ENCODE peak calls at places on chromosomes 4 and X, in eight cellular contexts. Q, D, U, M, A, I, W and V are unnamed samples.

GRCh38 chr4:149910177-149910576 is 94.5 kb upstream of the IQCM start:
- DNase-seq in Q (no peak), D (no peak), U (no peak), M (no peak), A (no peak), I (no peak), W (no peak), V (no peak)

GRCh38 chr4:23887989-23888388 is 1.9 kb downstream of the PPARGC1A start:
- DNase-seq in Q (no peak), D (peak; percentile 53), U (no peak), M (no peak), A (no peak), I (peak; percentile 64), W (no peak), V (no peak)

GRCh38 chrX:10167573-10167972 is 10.8 kb downstream of the CLCN4 start:
- DNase-seq in Q (no peak), D (no peak), U (no peak), M (no peak), A (no peak), I (no peak), W (no peak), V (no peak)

GRCh38 chr4:71293705-71294104 is 45.1 kb upstream of the SLC4A4 start:
- DNase-seq in Q (no peak), D (no peak), U (no peak), M (no peak), A (no peak), I (no peak), W (no peak), V (peak; percentile 81)

GRCh38 chr4:48255959-48256342 is 13.7 kb downstream of the TEC start:
- DNase-seq in Q (no peak), D (no peak), U (no peak), M (no peak), A (no peak), I (no peak), W (no peak), V (no peak)

GRCh38 chr4:84363256-84363655 is 135.8 kb downstream of the NKX6-1 start:
- DNase-seq in Q (no peak), D (no peak), U (no peak), M (no peak), A (no peak), I (no peak), W (no peak), V (no peak)

GRCh38 chrX:47574609-47575325 is 7.5 kb upstream of the TIMP1 start:
- DNase-seq in Q (no peak), D (no peak), U (no peak), M (no peak), A (no peak), I (no peak), W (no peak), V (no peak)

GRCh38 chrX:149314031-149314430 is 191.1 kb downstream of the IDS start:
- DNase-seq in Q (no peak), D (no peak), U (no peak), M (no peak), A (no peak), I (no peak), W (no peak), V (peak; percentile 22)

GRCh38 chr4:52529983-52530382 is 129.1 kb downstream of the USP46 start:
- DNase-seq in Q (no peak), D (no peak), U (no peak), M (no peak), A (no peak), I (no peak), W (no peak), V (no peak)

GRCh38 chr4:42586775-42587174 is 70.1 kb downstream of the ATP8A1 start:
- DNase-seq in Q (no peak), D (no peak), U (no peak), M (no peak), A (no peak), I (no peak), W (no peak), V (no peak)

GRCh38 chrX:5397409-5397808 is 831.3 kb downstream of the NLGN4X start:
- DNase-seq in Q (no peak), D (no peak), U (no peak), M (no peak), A (no peak), I (no peak), W (no peak), V (no peak)

GRCh38 chrX:139642241-139642927 is 65.6 kb downstream of the MCF2 start:
- DNase-seq in Q (no peak), D (no peak), U (no peak), M (no peak), A (no peak), I (no peak), W (no peak), V (no peak)

GRCh38 chrX:12497832-12498591 is 293.2 kb upstream of the PRPS2 start:
- DNase-seq in Q (no peak), D (no peak), U (peak; percentile 59), M (no peak), A (peak; percentile 50), I (no peak), W (no peak), V (no peak)

GRCh38 chr4:122453384-122454000 is 3.0 kb downstream of the IL2 start:
- DNase-seq in Q (no peak), D (no peak), U (no peak), M (no peak), A (no peak), I (no peak), W (no peak), V (no peak)

GRCh38 chr4:74623041-74623440 is 171.3 kb downstream of the BTC start:
- DNase-seq in Q (peak; percentile 16), D (no peak), U (peak; percentile 31), M (no peak), A (no peak), I (no peak), W (peak; percentile 5), V (peak; percentile 64)

GRCh38 chrX:69362354-69362753 is 141.8 kb upstream of the NALF2 start:
- DNase-seq in Q (no peak), D (no peak), U (no peak), M (no peak), A (no peak), I (no peak), W (no peak), V (no peak)

GRCh38 chr4:108311313-108311712 is 142.6 kb upstream of the LEF1 start:
- DNase-seq in Q (no peak), D (no peak), U (no peak), M (no peak), A (no peak), I (no peak), W (no peak), V (no peak)

GRCh38 chr4:173334891-173335754 is 965 bp upstream of the HMGB2 start:
- DNase-seq in Q (peak; percentile 75), D (peak; percentile 59), U (peak; percentile 81), M (peak; percentile 49), A (peak; percentile 77), I (peak; percentile 82), W (peak; percentile 7), V (peak; percentile 56)

GRCh38 chrX:151363316-151363715 is 33.7 kb upstream of the VMA21 start:
- DNase-seq in Q (no peak), D (no peak), U (no peak), M (no peak), A (no peak), I (no peak), W (no peak), V (no peak)

GRCh38 chr4:27684501-27685077 is 823.9 kb downstream of the STIM2 start:
- DNase-seq in Q (peak; percentile 13), D (peak; percentile 44), U (peak; percentile 51), M (peak; percentile 19), A (peak; percentile 60), I (peak; percentile 46), W (no peak), V (peak; percentile 53)

GRCh38 chr4:158253350-158253980 is 43.2 kb downstream of the TMEM144 start:
- DNase-seq in Q (peak; percentile 33), D (no peak), U (peak; percentile 65), M (peak; percentile 66), A (no peak), I (no peak), W (peak; percentile 32), V (peak; percentile 71)

GRCh38 chr4:38016698-38017097 is 56.5 kb downstream of the PTTG2 start:
- DNase-seq in Q (no peak), D (no peak), U (no peak), M (peak; percentile 79), A (no peak), I (no peak), W (no peak), V (no peak)
- H3K27ac ChIP-seq in Q (peak overlapping the region; percentile 31), D (no peak overlapping the region), U (no peak overlapping the region), M (peak overlapping the region; percentile 99), A (no peak overlapping the region), I (peak overlapping the region; percentile 54), W (no peak overlapping the region), V (no peak overlapping the region)

GRCh38 chr4:996030-996993 is 3.1 kb upstream of the SLC26A1 start:
- DNase-seq in Q (no peak), D (peak; percentile 37), U (no peak), M (no peak), A (no peak), I (peak; percentile 54), W (no peak), V (no peak)
- TF ChIP-seq CTCF in Q (no peak), D (no peak), U (no peak), M (no peak), A (no peak), I (no peak), W (no peak), V (no peak)

DNA sequence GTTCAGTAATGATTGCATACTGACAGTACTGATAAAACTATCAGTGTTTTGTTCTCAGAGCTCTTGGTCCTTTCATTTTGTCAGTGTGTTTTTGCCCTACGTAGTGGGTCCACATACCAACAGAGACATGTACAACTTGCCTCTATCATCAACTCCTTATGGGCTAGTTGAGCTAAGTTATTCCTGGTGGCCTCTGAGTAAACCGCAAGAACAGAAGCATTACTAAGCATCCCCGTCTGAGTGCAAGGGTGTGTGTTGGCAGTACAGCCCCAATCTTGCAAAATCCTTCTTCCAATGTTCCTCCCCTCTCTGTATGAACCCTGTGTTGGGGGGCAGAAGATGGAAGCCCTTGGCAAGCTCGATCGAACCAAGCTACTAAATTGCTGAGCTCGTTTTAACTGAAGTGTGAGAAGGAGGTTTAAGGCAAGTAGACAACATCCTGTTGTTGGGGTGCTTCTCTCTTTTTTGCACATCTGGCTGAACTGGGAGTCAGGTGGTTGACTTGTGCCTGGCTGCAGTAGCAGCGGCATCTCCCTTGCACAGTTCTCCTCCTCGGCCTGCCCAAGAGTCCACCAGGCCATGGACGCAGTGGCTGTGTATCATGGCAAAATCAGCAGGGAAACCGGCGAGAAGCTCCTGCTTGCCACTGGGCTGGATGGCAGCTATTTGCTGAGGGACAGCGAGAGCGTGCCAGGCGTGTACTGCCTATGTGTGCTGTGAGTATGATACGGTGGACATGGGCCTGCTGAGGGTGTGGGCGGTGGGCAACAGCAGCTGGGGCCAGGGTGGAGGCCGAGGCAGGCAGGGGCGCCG is at the start of gene SH2D1A:
- DNase-seq in Q (no peak), D (no peak), U (peak; percentile 52), M (no peak), A (no peak), I (no peak), W (peak; percentile 18), V (no peak)
- H3K4me3 ChIP-seq in Q (peak within 1 kb of the TSS; percentile 5), D (no peak within 1 kb of the TSS), U (peak within 1 kb of the TSS; percentile 52), M (no peak within 1 kb of the TSS), A (no peak within 1 kb of the TSS), I (no peak within 1 kb of the TSS), W (peak within 1 kb of the TSS; percentile 61), V (no peak within 1 kb of the TSS)

DNA sequence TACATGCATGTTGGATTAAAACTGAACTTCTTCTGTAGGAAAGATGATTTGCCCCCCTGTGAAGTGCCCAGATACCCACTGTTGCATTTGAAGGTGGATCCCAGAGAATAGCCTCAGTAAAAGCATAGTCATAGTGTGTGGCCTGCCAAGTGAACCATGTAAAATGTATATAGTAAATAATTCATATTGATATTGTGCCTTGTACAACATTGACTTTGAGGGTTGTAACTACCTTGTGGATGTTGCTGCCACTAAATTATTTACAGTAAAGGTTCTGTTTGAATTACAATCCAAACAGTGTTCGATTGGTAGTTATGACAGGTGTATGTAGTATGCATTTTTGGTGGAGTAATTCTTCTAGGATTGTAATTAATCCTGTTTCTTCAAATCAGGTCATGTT is 19.2 kb downstream of the TMEM131L start:
- DNase-seq in Q (no peak), D (no peak), U (no peak), M (no peak), A (no peak), I (no peak), W (no peak), V (no peak)
- H3K27ac ChIP-seq in Q (peak overlapping the region; percentile 35), D (peak overlapping the region; percentile 87), U (peak overlapping the region; percentile 49), M (peak overlapping the region; percentile 69), A (no peak overlapping the region), I (peak overlapping the region; percentile 77), W (no peak overlapping the region), V (no peak overlapping the region)